ENCODE peak calls at places on chromosomes 5 and 9, in six cellular contexts. C is GM12865; I is AG04450; A is stimulated activated CD8-positive, alpha-beta memory T cell treated with anti-CD3 and anti-CD28 coated beads, Interleukin-4, amount 100 ng/mL, for 24 hours; M is CD4-positive, alpha-beta T cell; Y is AML-193. W is an unnamed sample.

GRCh38 chr5:163661358-163661757 is 155.9 kb downstream of the MAT2B start:
- DNase-seq in C (no peak), I (no peak), A (no peak), M (no peak), Y (no peak), W (no peak)

GRCh38 chr5:107887181-107887580 is 216.4 kb upstream of the EFNA5 start:
- DNase-seq in C (no peak), I (no peak), A (no peak), M (no peak), Y (no peak), W (no peak)

GRCh38 chr9:78001946-78002731 is 29.5 kb downstream of the GNAQ start:
- DNase-seq in C (no peak), I (no peak), A (no peak), M (no peak), Y (no peak), W (no peak)

GRCh38 chr5:168472329-168472728 is 13.9 kb upstream of the RARS1 start:
- DNase-seq in C (no peak), I (peak; percentile 86), A (no peak), M (no peak), Y (no peak), W (peak; percentile 81)

GRCh38 chr5:32498484-32498883 is 53.9 kb upstream of the ZFR start:
- DNase-seq in C (no peak), I (no peak), A (no peak), M (no peak), Y (no peak), W (no peak)

GRCh38 chr9:130246126-130246525 is 19.4 kb upstream of the HMCN2 start:
- DNase-seq in C (no peak), I (no peak), A (no peak), M (no peak), Y (no peak), W (no peak)

GRCh38 chr9:121809356-121810050 is 158.1 kb downstream of the DAB2IP start:
- DNase-seq in C (no peak), I (no peak), A (no peak), M (no peak), Y (no peak), W (no peak)

GRCh38 chr9:114285166-114285867 is 37.6 kb upstream of the ORM1 start:
- DNase-seq in C (no peak), I (peak; percentile 78), A (no peak), M (no peak), Y (no peak), W (peak; percentile 88)

GRCh38 chr5:170338933-170339779 is 41.6 kb upstream of the LCP2 start:
- DNase-seq in C (peak; percentile 79), I (no peak), A (peak; percentile 43), M (peak; percentile 67), Y (peak; percentile 57), W (no peak)

GRCh38 chr9:126068534-126069230 is 257.9 kb upstream of the MVB12B start:
- DNase-seq in C (no peak), I (no peak), A (no peak), M (no peak), Y (no peak), W (no peak)

GRCh38 chr9:134301387-134302129 is 24.7 kb upstream of the RXRA start:
- DNase-seq in C (peak; percentile 89), I (no peak), A (peak; percentile 47), M (peak; percentile 40), Y (no peak), W (no peak)

GRCh38 chr5:173094012-173094661 is 38.0 kb downstream of the CREBRF start:
- DNase-seq in C (no peak), I (peak; percentile 48), A (no peak), M (no peak), Y (no peak), W (no peak)

W was measured in fibroblast of the conjunctiva.